ENCODE peak calls at places on chromosomes 5 and 9, in nine cellular contexts. N, O, S, R, B, M, P, D and I are unnamed samples.

GRCh38 chr9:114388764-114389375 is 1.1 kb upstream of the AKNA start:
- DNase-seq in M (no peak), S (no peak), O (peak), R (no peak), D (no peak), B (no peak), N (no peak), P (no peak), I (no peak)

GRCh38 chr5:132397224-132397623 is 27.7 kb downstream of the SLC22A5 start:
- DNase-seq in S (no peak), R (no peak), M (no peak), D (no peak), B (no peak), P (no peak), O (no peak), N (no peak), I (no peak)

GRCh38 chr5:172777381-172778222 is 6.6 kb upstream of the DUSP1 start:
- DNase-seq in O (peak), P (peak), M (peak), D (peak), B (no peak), S (no peak), N (peak), R (no peak), I (peak)

GRCh38 chr5:177256296-177256695 is 47.2 kb downstream of the RAB24 start:
- DNase-seq in M (no peak), N (no peak), S (no peak), R (no peak), D (no peak), P (no peak), O (no peak), B (no peak), I (no peak)

GRCh38 chr9:130225071-130225470 is 40.5 kb upstream of the HMCN2 start:
- DNase-seq in S (no peak), R (no peak), B (no peak), O (no peak), D (no peak), M (no peak), P (no peak), N (no peak), I (no peak)

GRCh38 chr5:174608631-174609097 is 115.7 kb upstream of the MSX2 start:
- DNase-seq in M (no peak), P (no peak), D (no peak), O (no peak), S (no peak), R (no peak), N (peak), B (peak), I (no peak)

GRCh38 chr9:132557159-132557558 is 25.2 kb upstream of the BARHL1 start:
- DNase-seq in P (no peak), S (no peak), O (no peak), N (no peak), B (no peak), D (no peak), M (no peak), R (no peak), I (no peak)

GRCh38 chr5:1930501-1930879 is 47.8 kb upstream of the IRX4 start:
- DNase-seq in N (no peak), B (no peak), S (peak), O (no peak), R (peak), D (no peak), M (no peak), P (no peak), I (no peak)

GRCh38 chr5:62260510-62260909 is 45.5 kb upstream of the KIF2A start:
- DNase-seq in B (no peak), N (no peak), M (no peak), P (no peak), D (no peak), S (no peak), R (no peak), O (no peak), I (peak)

GRCh38 chr9:127977877-127978647 is 2.7 kb downstream of the EEIG1 start:
- DNase-seq in M (no peak), N (peak), B (peak), S (no peak), P (no peak), R (no peak), D (peak), O (peak), I (peak)

GRCh38 chr9:74125916-74126315 is 371.2 kb upstream of the RORB start:
- DNase-seq in O (no peak), B (peak), P (no peak), D (no peak), M (no peak), R (no peak), S (no peak), N (no peak), I (peak)

GRCh38 chr5:8585230-8586018 is 716.5 kb downstream of the MTRR start:
- DNase-seq in R (no peak), N (peak), P (no peak), O (no peak), D (no peak), M (no peak), B (no peak), S (no peak), I (no peak)

GRCh38 chr5:27608992-27609391 is 570.6 kb upstream of the CDH9 start:
- DNase-seq in P (no peak), B (no peak), D (no peak), O (no peak), R (no peak), M (no peak), S (no peak), N (no peak), I (no peak)

GRCh38 chr5:133921899-133922468 is 46.4 kb downstream of the C5orf15 start:
- DNase-seq in N (no peak), M (no peak), S (no peak), R (no peak), P (no peak), O (no peak), D (no peak), B (no peak), I (no peak)

GRCh38 chr9:107751522-107752235 is 262.1 kb upstream of the KLF4 start:
- DNase-seq in P (peak), N (peak), S (no peak), D (peak), O (peak), B (no peak), M (peak), R (no peak), I (peak)

GRCh38 chr5:123170816-123171345 is 81.8 kb downstream of the PRDM6 start:
- DNase-seq in D (no peak), M (no peak), S (no peak), B (no peak), O (no peak), N (no peak), P (no peak), R (no peak), I (no peak)

GRCh38 chr5:124102491-124102890 is 590.5 kb downstream of the CSNK1G3 start:
- DNase-seq in P (no peak), N (no peak), M (no peak), B (no peak), D (no peak), R (no peak), S (no peak), O (no peak), I (peak)

GRCh38 chr5:72947523-72947922 is 8.3 kb upstream of the FCHO2 start:
- DNase-seq in S (no peak), B (no peak), D (no peak), M (no peak), O (no peak), N (no peak), P (no peak), R (no peak), I (no peak)

GRCh38 chr5:151718168-151718567 is 31.5 kb upstream of the SPARC start:
- DNase-seq in P (no peak), D (no peak), S (no peak), N (no peak), M (no peak), R (no peak), O (no peak), B (no peak), I (peak)

GRCh38 chr5:93809430-93809829 is 68.0 kb upstream of the POU5F2 start:
- DNase-seq in B (no peak), S (no peak), D (no peak), M (no peak), P (no peak), O (no peak), N (no peak), R (no peak), I (no peak)

GRCh38 chr5:4196744-4197646 is 601.4 kb downstream of the IRX1 start:
- DNase-seq in N (peak), B (no peak), R (no peak), P (no peak), S (no peak), D (no peak), M (no peak), O (peak), I (no peak)

GRCh38 chr9:72454871-72455471 is 66.4 kb upstream of the TMC1 start:
- DNase-seq in N (no peak), P (no peak), M (no peak), B (no peak), O (no peak), R (no peak), S (no peak), D (no peak), I (no peak)

GRCh38 chr5:135898651-135899050 is 3.0 kb upstream of the IL9 start:
- DNase-seq in R (no peak), N (no peak), O (no peak), B (no peak), P (no peak), D (no peak), M (no peak), S (no peak), I (no peak)

GRCh38 chr5:135900276-135900675 is 4.6 kb upstream of the IL9 start:
- DNase-seq in P (no peak), N (no peak), B (no peak), S (no peak), M (no peak), R (no peak), D (no peak), O (no peak), I (no peak)

GRCh38 chr5:135901633-135902032 is 6.0 kb upstream of the IL9 start:
- DNase-seq in N (no peak), P (no peak), B (no peak), M (no peak), D (no peak), O (no peak), S (no peak), R (no peak), I (no peak)
- TF ChIP-seq CTCF in N (no peak), P (no peak), B (no peak), M (no peak), D (no peak), O (no peak), S (no peak), R (no peak), I (no peak)

GRCh38 chr5:149665416-149666163 is 64.5 kb upstream of the PPARGC1B start:
- DNase-seq in O (no peak), P (no peak), D (no peak), B (no peak), R (no peak), S (no peak), M (no peak), N (no peak), I (no peak)

GRCh38 chr5:149664083-149664482 is 66.0 kb upstream of the PPARGC1B start:
- DNase-seq in R (no peak), O (no peak), N (no peak), D (no peak), S (no peak), P (no peak), M (no peak), B (no peak), I (no peak)

GRCh38 chr5:149666212-149666852 is 63.8 kb upstream of the PPARGC1B start:
- DNase-seq in O (no peak), B (no peak), P (no peak), N (no peak), M (no peak), D (no peak), R (no peak), S (no peak), I (peak)

GRCh38 chr5:149667084-149667826 is 62.9 kb upstream of the PPARGC1B start:
- DNase-seq in S (peak), O (no peak), N (peak), D (peak), M (no peak), P (peak), B (peak), R (peak), I (peak)

GRCh38 chr5:149664666-149665415 is 65.3 kb upstream of the PPARGC1B start:
- DNase-seq in R (no peak), B (no peak), N (no peak), O (no peak), S (no peak), P (no peak), D (no peak), M (no peak), I (no peak)
- TF ChIP-seq CTCF in R (no peak), B (no peak), N (no peak), O (no peak), S (no peak), P (no peak), D (no peak), M (no peak), I (no peak)

GRCh38 chr5:171540865-171541264 is 121.4 kb downstream of the FGF18 start:
- DNase-seq in B (no peak), N (no peak), P (no peak), R (no peak), O (no peak), D (no peak), M (no peak), S (no peak), I (no peak)

GRCh38 chr5:171535162-171535561 is 115.7 kb downstream of the FGF18 start:
- DNase-seq in B (no peak), P (no peak), R (no peak), D (no peak), O (no peak), N (no peak), M (no peak), S (no peak), I (no peak)

GRCh38 chr5:171541380-171541779 is 121.9 kb downstream of the FGF18 start:
- DNase-seq in B (no peak), S (no peak), O (no peak), R (no peak), P (no peak), D (no peak), N (no peak), M (no peak), I (no peak)

GRCh38 chr5:171537463-171537862 is 118.0 kb downstream of the FGF18 start:
- DNase-seq in B (no peak), O (no peak), D (no peak), M (no peak), S (no peak), R (no peak), P (no peak), N (no peak), I (peak)

DNA sequence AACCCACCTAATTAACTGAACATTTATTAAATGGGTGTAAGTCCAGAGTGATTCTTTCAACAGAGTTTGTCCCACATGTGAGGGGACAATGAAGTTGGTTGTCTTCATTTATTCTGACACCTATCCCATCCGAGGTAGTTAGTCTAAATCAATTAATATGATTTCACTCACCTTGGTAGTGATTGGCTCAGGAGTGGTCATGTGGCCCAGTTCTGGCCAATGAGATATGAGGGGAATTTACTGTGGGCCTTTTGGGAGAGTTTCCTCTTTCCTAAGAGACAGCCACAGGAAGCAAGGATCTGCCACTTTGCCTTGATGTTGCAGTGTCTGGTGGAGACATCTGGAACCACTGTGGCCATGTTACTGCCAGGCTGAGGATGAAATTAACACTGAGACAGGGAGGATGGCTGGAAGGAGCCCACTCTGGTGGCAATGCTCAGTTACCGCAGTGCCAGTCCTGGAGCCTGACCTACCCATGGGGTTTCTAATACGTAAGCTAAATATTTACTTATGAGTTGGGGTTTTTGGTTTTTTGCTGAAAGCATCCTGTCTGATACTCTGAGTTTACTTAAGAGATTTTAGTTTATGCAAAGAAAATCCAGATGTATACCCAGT is 118.6 kb downstream of the FGF18 start:
- DNase-seq in B (no peak), S (no peak), M (no peak), N (no peak), O (no peak), R (no peak), D (no peak), P (no peak), I (no peak)
- TF ChIP-seq CTCF in B (no peak), S (no peak), M (no peak), N (no peak), O (no peak), R (no peak), D (no peak), P (no peak), I (no peak)

DNA sequence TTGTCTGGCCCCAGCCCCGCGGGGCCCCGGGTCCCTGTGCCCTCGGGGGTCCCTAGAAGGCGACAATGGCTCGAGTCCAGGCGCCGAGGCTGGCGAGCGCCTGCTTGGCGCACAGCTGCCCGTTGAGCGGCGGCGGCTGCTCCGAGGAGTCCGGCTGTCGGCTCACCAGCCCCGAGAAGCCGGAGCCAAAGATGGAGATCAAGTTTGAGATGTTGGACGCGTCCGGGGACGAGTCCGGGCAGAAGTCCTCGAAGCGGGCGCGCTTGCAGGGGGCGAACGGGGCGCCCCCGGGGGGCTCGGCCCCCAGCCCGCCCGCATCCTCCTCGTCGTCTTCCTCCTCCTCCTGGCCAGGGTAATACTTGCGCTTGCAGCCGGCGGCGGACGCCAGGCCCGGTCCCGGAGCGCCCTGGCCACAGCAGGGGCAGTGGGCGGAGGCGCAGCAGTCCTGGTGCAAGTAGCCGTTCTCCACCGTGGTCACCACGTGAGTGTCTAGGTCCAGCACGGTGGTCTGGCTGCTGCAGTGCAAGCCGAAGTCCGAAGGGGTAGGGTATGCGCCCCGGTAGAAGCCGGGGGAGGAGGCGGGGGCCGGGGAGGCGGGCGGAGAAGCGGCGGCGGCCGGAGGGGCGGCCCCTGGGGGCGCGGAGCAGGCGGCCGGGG is 1.1 kb downstream of the IER5L start:
- DNase-seq in N (no peak), P (peak), R (peak), O (peak), M (peak), D (no peak), S (peak), B (peak), I (peak)
- TF ChIP-seq CTCF in N (no peak), P (peak), R (no peak), O (no peak), M (no peak), D (no peak), S (peak), B (no peak), I (no peak)

DNA sequence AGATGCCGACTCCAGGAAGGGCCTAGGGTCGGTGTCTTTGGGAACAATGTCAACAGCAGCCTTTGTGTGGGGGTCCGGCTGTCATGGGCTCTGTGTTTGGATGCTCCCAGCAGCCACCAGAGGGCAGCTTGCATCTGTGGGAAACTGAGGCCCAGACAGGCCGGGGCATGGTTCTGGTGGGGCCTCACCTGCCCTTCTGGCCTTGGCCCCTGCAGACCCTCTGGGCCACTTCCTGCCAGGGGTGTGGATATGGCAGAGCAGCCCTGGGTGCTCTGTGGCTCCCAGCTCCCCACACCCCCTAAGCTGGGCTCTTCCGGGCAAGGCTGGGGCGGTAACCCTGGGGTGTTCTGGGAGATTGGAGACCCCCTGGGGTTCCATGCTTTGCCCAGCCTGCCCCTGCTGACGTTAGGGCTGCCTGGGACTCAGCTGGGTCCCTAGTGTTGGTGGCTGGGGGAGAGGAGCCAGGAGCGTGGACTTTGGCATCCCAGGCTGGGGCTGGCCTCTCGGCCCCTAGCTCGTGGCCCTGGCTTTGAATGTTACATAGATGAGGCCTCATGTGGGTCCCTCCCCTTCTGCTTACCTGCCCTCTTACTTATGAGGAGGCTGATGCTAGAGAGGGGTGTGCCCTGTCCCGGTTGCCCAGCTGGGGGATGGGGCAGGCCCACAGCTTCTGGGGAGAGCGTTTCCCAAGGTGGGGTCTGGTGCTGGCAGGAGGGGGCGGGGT is 38.3 kb downstream of the RXRA start:
- DNase-seq in B (no peak), D (no peak), M (no peak), S (no peak), N (no peak), P (peak), O (no peak), R (no peak), I (no peak)
- TF ChIP-seq CTCF in B (no peak), D (no peak), M (peak), S (no peak), N (no peak), P (no peak), O (no peak), R (no peak), I (peak)

GRCh38 chr9:37034938-37035471 is 937 bp upstream of the PAX5 start:
- DNase-seq in O (no peak), S (no peak), N (no peak), M (peak), B (peak), D (no peak), R (no peak), P (no peak), I (no peak)
- TF ChIP-seq CTCF in O (no peak), S (peak), N (no peak), M (no peak), B (no peak), D (peak), R (no peak), P (no peak), I (no peak)

GRCh38 chr9:135184158-135184557 is 96.7 kb downstream of the OLFM1 start:
- DNase-seq in N (no peak), S (no peak), M (no peak), O (no peak), P (no peak), R (no peak), B (no peak), D (no peak), I (no peak)

GRCh38 chr9:135184661-135185459 is 97.4 kb downstream of the OLFM1 start:
- DNase-seq in M (no peak), R (no peak), B (peak), S (no peak), O (no peak), D (no peak), N (no peak), P (no peak), I (no peak)

GRCh38 chr9:135183069-135183468 is 95.6 kb downstream of the OLFM1 start:
- DNase-seq in S (no peak), M (no peak), P (no peak), D (no peak), N (no peak), O (no peak), R (no peak), B (no peak), I (no peak)

GRCh38 chr9:135181336-135181735 is 93.9 kb downstream of the OLFM1 start:
- DNase-seq in O (no peak), B (no peak), D (no peak), R (no peak), N (no peak), M (no peak), P (no peak), S (no peak), I (no peak)

DNA sequence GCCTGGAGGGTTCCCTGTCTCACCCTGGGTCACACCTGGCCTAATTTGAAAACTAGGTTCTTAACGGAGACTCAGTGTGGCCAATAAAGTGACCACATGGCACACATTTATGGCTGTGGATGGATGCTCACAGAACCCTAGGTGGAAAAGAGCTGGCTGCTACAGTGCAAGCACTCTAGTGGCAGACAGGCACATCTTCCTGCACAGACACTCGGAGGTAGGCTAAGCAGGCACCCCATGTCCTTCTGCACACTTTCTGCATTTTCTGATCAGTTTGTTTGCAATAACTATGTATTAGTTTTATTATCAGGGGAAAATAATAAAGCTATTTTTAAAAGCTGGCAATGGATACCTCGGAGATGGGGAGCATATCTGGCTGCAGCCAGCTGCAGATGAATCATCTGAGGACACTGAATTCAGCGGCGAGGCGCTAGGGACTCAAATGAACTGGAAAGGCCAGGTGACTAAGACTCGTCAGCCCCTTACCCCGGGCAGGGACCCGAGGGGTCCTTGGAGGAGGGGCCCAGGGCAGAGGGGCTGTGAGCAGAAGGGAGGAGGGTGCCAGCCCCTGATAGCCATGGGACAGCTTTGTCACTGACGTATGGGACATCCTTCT is 96.2 kb downstream of the OLFM1 start:
- DNase-seq in N (no peak), O (no peak), R (no peak), P (no peak), M (no peak), S (no peak), D (no peak), B (no peak), I (no peak)
- TF ChIP-seq CTCF in N (no peak), O (no peak), R (no peak), P (no peak), M (no peak), S (no peak), D (no peak), B (no peak), I (no peak)